ENCODE peak calls at places on chromosomes 2 and 18, in eight cellular contexts. One of them, this sample, is unnamed.
A peak's percentile ranks its signal among the peaks of the same experiment; 100 is the strongest.

GRCh38 chr2:86603892-86604291 is 19.8 kb downstream of the RNF103 start:
- DNase-seq in HCEC 1CT: no peak
- DNase-seq in CD8-positive, alpha-beta memory T cell: no peak
- DNase-seq in NCI-H2029 treated with DMSO at 0.1 percent for 48 hours: no peak
- DNase-seq in T-helper 1 cell: no peak
- DNase-seq in dorsolateral prefrontal cortex: no peak
- DNase-seq in GM13977: no peak
- DNase-seq in T47D: no peak
- DNase-seq in this sample: no peak

GRCh38 chr18:76169733-76170132 is 325.3 kb downstream of the ZNF516 start:
- DNase-seq in HCEC 1CT: no peak
- DNase-seq in CD8-positive, alpha-beta memory T cell: no peak
- DNase-seq in NCI-H2029 treated with DMSO at 0.1 percent for 48 hours: no peak
- DNase-seq in T-helper 1 cell: no peak
- DNase-seq in dorsolateral prefrontal cortex: no peak
- DNase-seq in GM13977: no peak
- DNase-seq in T47D: peak; percentile 8
- DNase-seq in this sample: no peak

GRCh38 chr2:98926601-98927000 is 9.4 kb downstream of the CRACDL start:
- DNase-seq in HCEC 1CT: no peak
- DNase-seq in CD8-positive, alpha-beta memory T cell: no peak
- DNase-seq in NCI-H2029 treated with DMSO at 0.1 percent for 48 hours: no peak
- DNase-seq in T-helper 1 cell: no peak
- DNase-seq in dorsolateral prefrontal cortex: no peak
- DNase-seq in GM13977: no peak
- DNase-seq in T47D: no peak
- DNase-seq in this sample: no peak

GRCh38 chr2:117958186-117958585 is 55.7 kb downstream of the CCDC93 start:
- DNase-seq in HCEC 1CT: peak; percentile 69
- DNase-seq in CD8-positive, alpha-beta memory T cell: no peak
- DNase-seq in NCI-H2029 treated with DMSO at 0.1 percent for 48 hours: no peak
- DNase-seq in T-helper 1 cell: no peak
- DNase-seq in dorsolateral prefrontal cortex: no peak
- DNase-seq in GM13977: no peak
- DNase-seq in T47D: peak; percentile 81
- DNase-seq in this sample: no peak

GRCh38 chr2:186299610-186300009 is 186.4 kb upstream of the ZC3H15 start:
- DNase-seq in HCEC 1CT: no peak
- DNase-seq in CD8-positive, alpha-beta memory T cell: no peak
- DNase-seq in NCI-H2029 treated with DMSO at 0.1 percent for 48 hours: no peak
- DNase-seq in T-helper 1 cell: no peak
- DNase-seq in dorsolateral prefrontal cortex: no peak
- DNase-seq in GM13977: no peak
- DNase-seq in T47D: no peak
- DNase-seq in this sample: no peak

GRCh38 chr2:45173513-45173912 is 164.3 kb upstream of the SIX2 start:
- DNase-seq in HCEC 1CT: peak; percentile 98
- DNase-seq in CD8-positive, alpha-beta memory T cell: no peak
- DNase-seq in NCI-H2029 treated with DMSO at 0.1 percent for 48 hours: no peak
- DNase-seq in T-helper 1 cell: no peak
- DNase-seq in dorsolateral prefrontal cortex: no peak
- DNase-seq in GM13977: no peak
- DNase-seq in T47D: no peak
- DNase-seq in this sample: no peak

GRCh38 chr2:120175000-120175581 is 48.1 kb downstream of the TMEM185B start:
- DNase-seq in HCEC 1CT: peak; percentile 60
- DNase-seq in CD8-positive, alpha-beta memory T cell: no peak
- DNase-seq in NCI-H2029 treated with DMSO at 0.1 percent for 48 hours: peak; percentile 60
- DNase-seq in T-helper 1 cell: no peak
- DNase-seq in dorsolateral prefrontal cortex: no peak
- DNase-seq in GM13977: peak; percentile 49
- DNase-seq in T47D: peak; percentile 56
- DNase-seq in this sample: peak; percentile 83

GRCh38 chr18:10454800-10455550 is 540 bp downstream of the APCDD1 start:
- DNase-seq in HCEC 1CT: no peak
- DNase-seq in CD8-positive, alpha-beta memory T cell: no peak
- DNase-seq in NCI-H2029 treated with DMSO at 0.1 percent for 48 hours: no peak
- DNase-seq in T-helper 1 cell: no peak
- DNase-seq in dorsolateral prefrontal cortex: no peak
- DNase-seq in GM13977: no peak
- DNase-seq in T47D: peak; percentile 23
- DNase-seq in this sample: no peak

GRCh38 chr2:118148809-118149208 is 60.5 kb downstream of the INSIG2 start:
- DNase-seq in HCEC 1CT: no peak
- DNase-seq in CD8-positive, alpha-beta memory T cell: no peak
- DNase-seq in NCI-H2029 treated with DMSO at 0.1 percent for 48 hours: no peak
- DNase-seq in T-helper 1 cell: no peak
- DNase-seq in dorsolateral prefrontal cortex: no peak
- DNase-seq in GM13977: no peak
- DNase-seq in T47D: no peak
- DNase-seq in this sample: no peak

GRCh38 chr2:41414486-41415230 is 633.2 kb upstream of the PKDCC start:
- DNase-seq in HCEC 1CT: peak; percentile 30
- DNase-seq in CD8-positive, alpha-beta memory T cell: no peak
- DNase-seq in NCI-H2029 treated with DMSO at 0.1 percent for 48 hours: no peak
- DNase-seq in T-helper 1 cell: no peak
- DNase-seq in dorsolateral prefrontal cortex: no peak
- DNase-seq in GM13977: peak; percentile 3
- DNase-seq in T47D: peak; percentile 78
- DNase-seq in this sample: peak; percentile 5

GRCh38 chr18:32469190-32469611 is 1.5 kb downstream of the GAREM1 start:
- DNase-seq in HCEC 1CT: peak; percentile 54
- DNase-seq in CD8-positive, alpha-beta memory T cell: no peak
- DNase-seq in NCI-H2029 treated with DMSO at 0.1 percent for 48 hours: peak; percentile 41
- DNase-seq in T-helper 1 cell: no peak
- DNase-seq in dorsolateral prefrontal cortex: peak; percentile 71
- DNase-seq in GM13977: no peak
- DNase-seq in T47D: peak; percentile 45
- DNase-seq in this sample: peak; percentile 74

GRCh38 chr18:57550510-57550909 is 36.0 kb downstream of the FECH start:
- DNase-seq in HCEC 1CT: no peak
- DNase-seq in CD8-positive, alpha-beta memory T cell: no peak
- DNase-seq in NCI-H2029 treated with DMSO at 0.1 percent for 48 hours: no peak
- DNase-seq in T-helper 1 cell: no peak
- DNase-seq in dorsolateral prefrontal cortex: no peak
- DNase-seq in GM13977: no peak
- DNase-seq in T47D: no peak
- DNase-seq in this sample: no peak

GRCh38 chr2:12180046-12180445 is 433.6 kb downstream of the LPIN1 start:
- DNase-seq in HCEC 1CT: no peak
- DNase-seq in CD8-positive, alpha-beta memory T cell: no peak
- DNase-seq in NCI-H2029 treated with DMSO at 0.1 percent for 48 hours: no peak
- DNase-seq in T-helper 1 cell: no peak
- DNase-seq in dorsolateral prefrontal cortex: no peak
- DNase-seq in GM13977: no peak
- DNase-seq in T47D: no peak
- DNase-seq in this sample: no peak

GRCh38 chr2:188042412-188042811 is 249.3 kb upstream of the GULP1 start:
- DNase-seq in HCEC 1CT: peak; percentile 56
- DNase-seq in CD8-positive, alpha-beta memory T cell: no peak
- DNase-seq in NCI-H2029 treated with DMSO at 0.1 percent for 48 hours: no peak
- DNase-seq in T-helper 1 cell: no peak
- DNase-seq in dorsolateral prefrontal cortex: no peak
- DNase-seq in GM13977: no peak
- DNase-seq in T47D: no peak
- DNase-seq in this sample: no peak

GRCh38 chr2:205721057-205721767 is 38.9 kb downstream of the NRP2 start:
- DNase-seq in HCEC 1CT: peak; percentile 46
- DNase-seq in CD8-positive, alpha-beta memory T cell: no peak
- DNase-seq in NCI-H2029 treated with DMSO at 0.1 percent for 48 hours: no peak
- DNase-seq in T-helper 1 cell: no peak
- DNase-seq in dorsolateral prefrontal cortex: no peak
- DNase-seq in GM13977: no peak
- DNase-seq in T47D: peak; percentile 41
- DNase-seq in this sample: peak; percentile 39

GRCh38 chr2:68755071-68755470 is 20.5 kb downstream of the ARHGAP25 start:
- DNase-seq in HCEC 1CT: no peak
- DNase-seq in CD8-positive, alpha-beta memory T cell: no peak
- DNase-seq in NCI-H2029 treated with DMSO at 0.1 percent for 48 hours: no peak
- DNase-seq in T-helper 1 cell: no peak
- DNase-seq in dorsolateral prefrontal cortex: no peak
- DNase-seq in GM13977: no peak
- DNase-seq in T47D: no peak
- DNase-seq in this sample: no peak

GRCh38 chr2:55519908-55520885 is 679 bp downstream of the CFAP36 start:
- DNase-seq in HCEC 1CT: peak; percentile 1
- DNase-seq in CD8-positive, alpha-beta memory T cell: no peak
- DNase-seq in NCI-H2029 treated with DMSO at 0.1 percent for 48 hours: no peak
- DNase-seq in T-helper 1 cell: peak; percentile 24
- DNase-seq in dorsolateral prefrontal cortex: no peak
- DNase-seq in GM13977: peak; percentile 6
- DNase-seq in T47D: peak; percentile 23
- DNase-seq in this sample: peak; percentile 45

GRCh38 chr2:234399451-234400246 is 97.2 kb downstream of the ARL4C start:
- DNase-seq in HCEC 1CT: no peak
- DNase-seq in CD8-positive, alpha-beta memory T cell: no peak
- DNase-seq in NCI-H2029 treated with DMSO at 0.1 percent for 48 hours: no peak
- DNase-seq in T-helper 1 cell: no peak
- DNase-seq in dorsolateral prefrontal cortex: no peak
- DNase-seq in GM13977: no peak
- DNase-seq in T47D: no peak
- DNase-seq in this sample: no peak

GRCh38 chr2:45458909-45459563 is 152.0 kb downstream of the SRBD1 start:
- DNase-seq in HCEC 1CT: peak; percentile 74
- DNase-seq in CD8-positive, alpha-beta memory T cell: no peak
- DNase-seq in NCI-H2029 treated with DMSO at 0.1 percent for 48 hours: peak; percentile 40
- DNase-seq in T-helper 1 cell: no peak
- DNase-seq in dorsolateral prefrontal cortex: no peak
- DNase-seq in GM13977: no peak
- DNase-seq in T47D: peak; percentile 79
- DNase-seq in this sample: no peak

GRCh38 chr18:55489034-55489741 is 98.8 kb downstream of the TCF4 start:
- DNase-seq in HCEC 1CT: no peak
- DNase-seq in CD8-positive, alpha-beta memory T cell: no peak
- DNase-seq in NCI-H2029 treated with DMSO at 0.1 percent for 48 hours: no peak
- DNase-seq in T-helper 1 cell: no peak
- DNase-seq in dorsolateral prefrontal cortex: no peak
- DNase-seq in GM13977: no peak
- DNase-seq in T47D: no peak
- DNase-seq in this sample: no peak

GRCh38 chr2:108169982-108170625 is 69.7 kb upstream of the SULT1C3 start:
- DNase-seq in HCEC 1CT: peak; percentile 9
- DNase-seq in CD8-positive, alpha-beta memory T cell: no peak
- DNase-seq in NCI-H2029 treated with DMSO at 0.1 percent for 48 hours: no peak
- DNase-seq in T-helper 1 cell: no peak
- DNase-seq in dorsolateral prefrontal cortex: no peak
- DNase-seq in GM13977: no peak
- DNase-seq in T47D: peak; percentile 50
- DNase-seq in this sample: peak; percentile 60

GRCh38 chr2:107325983-107326786 is 440.2 kb upstream of the ST6GAL2 start:
- DNase-seq in HCEC 1CT: no peak
- DNase-seq in CD8-positive, alpha-beta memory T cell: no peak
- DNase-seq in NCI-H2029 treated with DMSO at 0.1 percent for 48 hours: no peak
- DNase-seq in T-helper 1 cell: no peak
- DNase-seq in dorsolateral prefrontal cortex: no peak
- DNase-seq in GM13977: no peak
- DNase-seq in T47D: no peak
- DNase-seq in this sample: peak; percentile 75

GRCh38 chr2:151437630-151438029 is 27.9 kb downstream of the RIF1 start:
- DNase-seq in HCEC 1CT: peak; percentile 29
- DNase-seq in CD8-positive, alpha-beta memory T cell: no peak
- DNase-seq in NCI-H2029 treated with DMSO at 0.1 percent for 48 hours: no peak
- DNase-seq in T-helper 1 cell: no peak
- DNase-seq in dorsolateral prefrontal cortex: no peak
- DNase-seq in GM13977: peak; percentile 27
- DNase-seq in T47D: peak; percentile 7
- DNase-seq in this sample: no peak

GRCh38 chr2:100957971-100958653 is 44.0 kb upstream of the RPL31 start:
- DNase-seq in HCEC 1CT: peak; percentile 68
- DNase-seq in CD8-positive, alpha-beta memory T cell: no peak
- DNase-seq in NCI-H2029 treated with DMSO at 0.1 percent for 48 hours: no peak
- DNase-seq in T-helper 1 cell: no peak
- DNase-seq in dorsolateral prefrontal cortex: no peak
- DNase-seq in GM13977: no peak
- DNase-seq in T47D: peak; percentile 82
- DNase-seq in this sample: peak; percentile 28

GRCh38 chr2:11953258-11953657 is 206.8 kb downstream of the LPIN1 start:
- DNase-seq in HCEC 1CT: no peak
- DNase-seq in CD8-positive, alpha-beta memory T cell: no peak
- DNase-seq in NCI-H2029 treated with DMSO at 0.1 percent for 48 hours: no peak
- DNase-seq in T-helper 1 cell: no peak
- DNase-seq in dorsolateral prefrontal cortex: no peak
- DNase-seq in GM13977: no peak
- DNase-seq in T47D: no peak
- DNase-seq in this sample: no peak

GRCh38 chr2:47129191-47129711 is 25.9 kb downstream of the STPG4 start:
- DNase-seq in HCEC 1CT: no peak
- DNase-seq in CD8-positive, alpha-beta memory T cell: no peak
- DNase-seq in NCI-H2029 treated with DMSO at 0.1 percent for 48 hours: no peak
- DNase-seq in T-helper 1 cell: no peak
- DNase-seq in dorsolateral prefrontal cortex: no peak
- DNase-seq in GM13977: no peak
- DNase-seq in T47D: no peak
- DNase-seq in this sample: no peak

GRCh38 chr2:235963853-235964577 is 204.2 kb downstream of the GBX2 start:
- DNase-seq in HCEC 1CT: no peak
- DNase-seq in CD8-positive, alpha-beta memory T cell: no peak
- DNase-seq in NCI-H2029 treated with DMSO at 0.1 percent for 48 hours: no peak
- DNase-seq in T-helper 1 cell: no peak
- DNase-seq in dorsolateral prefrontal cortex: no peak
- DNase-seq in GM13977: no peak
- DNase-seq in T47D: no peak
- DNase-seq in this sample: no peak

GRCh38 chr2:223995569-223995968 is 38.3 kb downstream of the MRPL44 start:
- DNase-seq in HCEC 1CT: peak; percentile 18
- DNase-seq in CD8-positive, alpha-beta memory T cell: no peak
- DNase-seq in NCI-H2029 treated with DMSO at 0.1 percent for 48 hours: no peak
- DNase-seq in T-helper 1 cell: no peak
- DNase-seq in dorsolateral prefrontal cortex: no peak
- DNase-seq in GM13977: no peak
- DNase-seq in T47D: no peak
- DNase-seq in this sample: no peak

This sample was measured in pons.